ENCODE peak calls at places on chromosome 19, in four cellular contexts. K is IMR-90, C is H1, S is K562. P is an unnamed sample.

GRCh38 chr19:49126575-49126974 is 7.2 kb downstream of the PPFIA3 start:
- DNase-seq in K (no peak), C (no peak), S (no peak), P (no peak)

GRCh38 chr19:40982594-40983101 is 8.4 kb upstream of the CYP2B6 start:
- DNase-seq in K (peak; percentile 32), C (peak; percentile 52), S (no peak), P (no peak)

GRCh38 chr19:7224205-7224833 is 69.9 kb downstream of the INSR start:
- DNase-seq in K (peak; percentile 30), C (no peak), S (no peak), P (no peak)

GRCh38 chr19:6278740-6279619 is 795 bp downstream of the MLLT1 start:
- DNase-seq in K (no peak), C (peak; percentile 52), S (no peak), P (no peak)

GRCh38 chr19:56637976-56638555 is 4.9 kb upstream of the SMIM17 start:
- DNase-seq in K (peak; percentile 65), C (peak; percentile 85), S (peak; percentile 60), P (no peak)

GRCh38 chr19:45076029-45076850 is at the start of gene ZNF296:
- DNase-seq in K (no peak), C (peak; percentile 91), S (peak; percentile 89), P (no peak)

GRCh38 chr19:35609881-35610353 is 2.6 kb upstream of the HAUS5 start:
- DNase-seq in K (no peak), C (no peak), S (no peak), P (peak; percentile 47)

GRCh38 chr19:10417598-10418280 is 2.6 kb upstream of the PDE4A start:
- DNase-seq in K (no peak), C (peak; percentile 77), S (peak; percentile 5), P (no peak)

GRCh38 chr19:8209111-8209964 is at the start of gene CERS4:
- DNase-seq in K (peak; percentile 20), C (peak; percentile 92), S (peak; percentile 95), P (no peak)

GRCh38 chr19:49570997-49571676 is 9.2 kb downstream of the NOSIP start:
- DNase-seq in K (no peak), C (no peak), S (no peak), P (no peak)

GRCh38 chr19:3243851-3244700 is 19.6 kb downstream of the CELF5 start:
- DNase-seq in K (peak; percentile 56), C (peak; percentile 81), S (peak; percentile 68), P (no peak)

GRCh38 chr19:13100031-13100588 is 2.5 kb downstream of the LYL1 start:
- DNase-seq in K (no peak), C (no peak), S (no peak), P (peak; percentile 78)

GRCh38 chr19:16447015-16447384 is 24.8 kb downstream of the EPS15L1 start:
- DNase-seq in K (peak; percentile 91), C (no peak), S (peak; percentile 60), P (peak; percentile 70)

GRCh38 chr19:56538761-56539263 is at the start of gene ZFP28:
- DNase-seq in K (no peak), C (peak; percentile 59), S (peak; percentile 5), P (no peak)

GRCh38 chr19:18831524-18832330 is at the start of gene UPF1:
- DNase-seq in K (peak; percentile 88), C (peak; percentile 97), S (peak; percentile 95), P (no peak)

GRCh38 chr19:16085115-16085514 is 8.8 kb downstream of the TPM4 start:
- DNase-seq in K (peak; percentile 66), C (no peak), S (no peak), P (no peak)

GRCh38 chr19:6528544-6529121 is 2.2 kb upstream of the TNFSF9 start:
- DNase-seq in K (no peak), C (no peak), S (no peak), P (no peak)

GRCh38 chr19:29450306-29450705 is 75.5 kb upstream of the VSTM2B start:
- DNase-seq in K (no peak), C (no peak), S (no peak), P (no peak)

GRCh38 chr19:14519245-14519859 is 1.2 kb upstream of the DNAJB1 start:
- DNase-seq in K (no peak), C (no peak), S (no peak), P (no peak)

GRCh38 chr19:32201661-32202060 is 143.7 kb upstream of the ZNF507 start:
- DNase-seq in K (no peak), C (peak; percentile 32), S (no peak), P (no peak)

GRCh38 chr19:31351212-31352193 is 2.3 kb upstream of the TSHZ3 start:
- DNase-seq in K (peak; percentile 63), C (peak; percentile 66), S (no peak), P (no peak)

GRCh38 chr19:29944415-29945012 is 2.5 kb downstream of the URI1 start:
- DNase-seq in K (no peak), C (no peak), S (no peak), P (no peak)

GRCh38 chr19:392375-392970 is 16.5 kb downstream of the C2CD4C start:
- DNase-seq in K (no peak), C (no peak), S (no peak), P (no peak)

GRCh38 chr19:3358919-3359849 is 7.2 kb upstream of the NFIC start:
- DNase-seq in K (peak; percentile 51), C (no peak), S (peak; percentile 95), P (no peak)

GRCh38 chr19:49420227-49420626 is 3.0 kb downstream of the PTH2 start:
- DNase-seq in K (no peak), C (no peak), S (peak; percentile 64), P (no peak)

GRCh38 chr19:11359421-11359820 is 4.2 kb downstream of the PLPPR2 start:
- DNase-seq in K (no peak), C (no peak), S (no peak), P (no peak)

GRCh38 chr19:32889137-32889934 is 19.8 kb upstream of the SLC7A9 start:
- DNase-seq in K (no peak), C (no peak), S (no peak), P (no peak)

GRCh38 chr19:48654299-48655059 is 8.5 kb upstream of the CA11 start:
- DNase-seq in K (no peak), C (no peak), S (peak; percentile 53), P (no peak)

GRCh38 chr19:34332027-34332786 is 32.8 kb upstream of the GPI start:
- DNase-seq in K (peak; percentile 31), C (no peak), S (no peak), P (no peak)

GRCh38 chr19:34335914-34336313 is 29.1 kb upstream of the GPI start:
- DNase-seq in K (no peak), C (no peak), S (no peak), P (no peak)

GRCh38 chr19:34337747-34338146 is 27.2 kb upstream of the GPI start:
- DNase-seq in K (no peak), C (no peak), S (no peak), P (no peak)

GRCh38 chr19:34341935-34342680 is 22.9 kb upstream of the GPI start:
- DNase-seq in K (no peak), C (no peak), S (no peak), P (no peak)

GRCh38 chr19:34336781-34337271 is 28.2 kb upstream of the GPI start:
- DNase-seq in K (peak; percentile 47), C (no peak), S (peak; percentile 44), P (no peak)
- TF ChIP-seq CHD1 in K (no peak), C (no peak), S (no peak), P (no peak)

DNA sequence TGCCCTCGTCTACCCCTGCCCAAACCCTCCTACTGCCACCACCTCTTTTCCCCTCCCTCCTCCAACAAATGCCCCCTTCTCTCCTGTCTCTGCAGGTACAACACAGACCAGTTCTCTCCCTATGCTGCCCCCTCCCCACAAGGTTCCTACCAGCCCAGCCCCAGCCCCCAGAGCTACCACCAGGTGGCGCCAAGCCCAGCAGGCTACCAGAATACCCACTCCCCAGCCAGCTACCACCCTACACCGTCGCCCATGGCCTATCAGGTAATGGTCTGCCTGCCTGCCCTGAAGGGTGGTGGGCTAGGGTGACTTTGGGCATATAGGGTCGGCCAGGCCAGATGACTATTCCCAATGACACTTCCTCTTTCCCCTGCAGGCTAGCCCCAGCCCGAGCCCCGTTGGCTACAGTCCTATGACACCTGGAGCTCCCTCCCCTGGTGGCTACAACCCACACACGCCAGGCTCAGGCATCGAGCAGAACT is 6.5 kb upstream of the TIMM50 start:
- DNase-seq in K (peak; percentile 22), C (peak; percentile 96), S (peak; percentile 74), P (no peak)
- TF ChIP-seq CHD1 in K (no peak), C (no peak), S (no peak), P (no peak)

GRCh38 chr19:1425102-1425842 is 12.9 kb upstream of the RPS15 start:
- DNase-seq in K (no peak), C (no peak), S (peak; percentile 33), P (no peak)

GRCh38 chr19:1429750-1430149 is 8.4 kb upstream of the RPS15 start:
- DNase-seq in K (no peak), C (no peak), S (no peak), P (no peak)

GRCh38 chr19:1425902-1426301 is 12.3 kb upstream of the RPS15 start:
- DNase-seq in K (no peak), C (no peak), S (no peak), P (no peak)

GRCh38 chr19:1428738-1429391 is 9.3 kb upstream of the RPS15 start:
- DNase-seq in K (no peak), C (no peak), S (no peak), P (no peak)

DNA sequence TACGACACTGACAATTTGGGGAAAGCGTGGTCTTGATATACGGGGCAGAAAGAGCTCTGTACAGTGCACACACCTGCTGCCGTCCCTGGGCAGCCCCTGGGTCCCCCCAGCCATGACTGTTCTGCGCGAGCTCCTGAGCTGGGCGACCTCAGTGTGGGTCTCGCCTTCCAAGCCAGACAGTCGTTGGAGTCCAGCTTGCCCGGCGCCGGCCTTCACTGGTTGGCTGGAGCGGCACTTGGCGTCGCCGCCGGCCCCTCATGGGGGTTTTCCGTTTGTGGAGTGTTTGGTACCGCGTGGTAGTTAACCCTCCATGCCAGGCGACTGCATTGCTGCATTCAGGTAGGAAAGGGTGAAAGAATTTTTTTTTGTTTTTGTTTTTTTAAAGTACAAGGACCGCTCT is 11.0 kb upstream of the RPS15 start:
- DNase-seq in K (no peak), C (no peak), S (no peak), P (no peak)
- TF ChIP-seq CHD1 in K (no peak), C (no peak), S (no peak), P (no peak)

GRCh38 chr19:50723069-50723468 is at the start of gene CLEC11A:
- DNase-seq in K (peak; percentile 80), C (no peak), S (no peak), P (no peak)
- TF ChIP-seq CHD1 in K (no peak), C (no peak), S (no peak), P (no peak)